ENCODE peak calls at places on chromosomes 5 and 9, in six cellular contexts. G is nephron progenitor cell, A is mesothelial cell of epicardium, W is DMS153, K is H4, X is NCI-H460. M is an unnamed sample.
A peak's percentile ranks its signal among the peaks of the same experiment; 100 is the strongest.

GRCh38 chr5:14410942-14411258 is 170.7 kb upstream of the OTULINL start:
- DNase-seq in K (no peak), X (no peak), W (no peak), A (no peak), G (no peak), M (no peak)

GRCh38 chr5:66540078-66540477 is 56.1 kb upstream of the MAST4 start:
- DNase-seq in G (no peak), W (no peak), X (no peak), K (no peak), A (no peak), M (no peak)

GRCh38 chr9:120212153-120212852 is 367.7 kb downstream of the CDK5RAP2 start:
- DNase-seq in A (no peak), X (no peak), K (no peak), W (no peak), G (no peak), M (no peak)

GRCh38 chr9:99851028-99851822 is 29.5 kb downstream of the NR4A3 start:
- DNase-seq in X (no peak), A (no peak), G (no peak), K (no peak), W (no peak), M (peak; percentile 52)

GRCh38 chr9:133332381-133332730 is 3.6 kb downstream of the SURF6 start:
- DNase-seq in X (no peak), A (no peak), W (no peak), K (no peak), G (no peak), M (no peak)

GRCh38 chr5:180301253-180301652 is 9.4 kb upstream of the MAPK9 start:
- DNase-seq in X (no peak), G (no peak), K (no peak), W (no peak), A (no peak), M (no peak)

GRCh38 chr9:94713446-94714185 is 12.9 kb upstream of the AOPEP start:
- DNase-seq in A (no peak), K (no peak), W (no peak), X (no peak), G (no peak), M (no peak)

GRCh38 chr9:95008151-95008771 is 281.8 kb downstream of the AOPEP start:
- DNase-seq in W (no peak), G (peak; percentile 40), X (no peak), K (no peak), A (no peak), M (no peak)

GRCh38 chr5:123906698-123907295 is 394.8 kb downstream of the CSNK1G3 start:
- DNase-seq in K (no peak), W (no peak), G (no peak), X (no peak), A (no peak), M (no peak)

M was measured in SK-N-MC.